ENCODE peak calls at places on chromosome 6, in four cellular contexts. V, H, P and X are unnamed samples.

GRCh38 chr6:136628996-136629395 is 78.8 kb upstream of the MAP7 start:
- DNase-seq in H (no peak), P (no peak), V (no peak), X (no peak)

GRCh38 chr6:155061381-155061780 is 66.3 kb downstream of the TIAM2 start:
- DNase-seq in H (no peak), V (no peak), P (no peak), X (no peak)

GRCh38 chr6:139640453-139640852 is 266.0 kb upstream of the CITED2 start:
- DNase-seq in P (no peak), V (no peak), H (no peak), X (no peak)

GRCh38 chr6:150741633-150742200 is 123.8 kb upstream of the MTHFD1L start:
- DNase-seq in H (no peak), V (no peak), P (no peak), X (no peak)

GRCh38 chr6:33668914-33669313 is 42.6 kb downstream of the UQCC2 start:
- DNase-seq in H (no peak), V (no peak), P (no peak), X (no peak)

GRCh38 chr6:103855750-103856149 is 1004.0 kb downstream of the HACE1 start:
- DNase-seq in P (no peak), V (no peak), H (no peak), X (no peak)

GRCh38 chr6:36979343-36979742 is 6.7 kb downstream of the MTCH1 start:
- DNase-seq in V (no peak), P (no peak), H (no peak), X (no peak)

GRCh38 chr6:40355532-40355931 is 231.6 kb downstream of the LRFN2 start:
- DNase-seq in V (no peak), P (peak; percentile 22), H (no peak), X (peak; percentile 46)

GRCh38 chr6:111737065-111737521 is 131.4 kb upstream of the TRAF3IP2 start:
- DNase-seq in V (no peak), H (no peak), P (no peak), X (no peak)

GRCh38 chr6:40763001-40763400 is 175.8 kb upstream of the LRFN2 start:
- DNase-seq in V (no peak), P (no peak), H (peak; percentile 62), X (no peak)

GRCh38 chr6:140857734-140858380 is 1274.9 kb upstream of the GJE1 start:
- DNase-seq in H (no peak), P (no peak), V (no peak), X (no peak)

GRCh38 chr6:107323133-107323785 is 136.1 kb downstream of the PDSS2 start:
- DNase-seq in H (no peak), V (no peak), P (no peak), X (no peak)

GRCh38 chr6:106194949-106195919 is 109.1 kb downstream of the PRDM1 start:
- DNase-seq in V (no peak), P (no peak), H (no peak), X (no peak)

GRCh38 chr6:11380549-11380948 is 148.1 kb upstream of the NEDD9 start:
- DNase-seq in P (no peak), V (no peak), H (no peak), X (no peak)

GRCh38 chr6:34979218-34979617 is 90.2 kb downstream of the ANKS1A start:
- DNase-seq in H (no peak), P (no peak), V (no peak), X (no peak)

GRCh38 chr6:9825526-9825925 is 589.3 kb downstream of the TFAP2A start:
- DNase-seq in P (no peak), V (no peak), H (no peak), X (no peak)

GRCh38 chr6:93417421-93417996 is 1.9 kb downstream of the EPHA7 start:
- DNase-seq in V (no peak), P (no peak), H (no peak), X (no peak)

GRCh38 chr6:62283828-62284411 is 2.1 kb downstream of the KHDRBS2 start:
- DNase-seq in P (no peak), H (no peak), V (peak; percentile 9), X (no peak)

GRCh38 chr6:29995346-29995777 is 53.0 kb downstream of the HLA-A start:
- DNase-seq in P (no peak), H (no peak), V (no peak), X (peak; percentile 60)

GRCh38 chr6:119533603-119534279 is 184.2 kb upstream of the MAN1A1 start:
- DNase-seq in V (no peak), P (no peak), H (no peak), X (no peak)

GRCh38 chr6:129516787-129517186 is 193.2 kb downstream of the ARHGAP18 start:
- DNase-seq in V (no peak), H (no peak), P (no peak), X (no peak)

GRCh38 chr6:69116658-69117057 is 481.6 kb downstream of the ADGRB3 start:
- DNase-seq in V (no peak), P (no peak), H (no peak), X (no peak)

GRCh38 chr6:9783567-9783966 is 631.3 kb downstream of the TFAP2A start:
- DNase-seq in H (no peak), V (no peak), P (no peak), X (no peak)

GRCh38 chr6:42451595-42452170 is at the start of gene TRERF1:
- DNase-seq in P (no peak), V (peak; percentile 33), H (peak; percentile 38), X (peak; percentile 86)

DNA sequence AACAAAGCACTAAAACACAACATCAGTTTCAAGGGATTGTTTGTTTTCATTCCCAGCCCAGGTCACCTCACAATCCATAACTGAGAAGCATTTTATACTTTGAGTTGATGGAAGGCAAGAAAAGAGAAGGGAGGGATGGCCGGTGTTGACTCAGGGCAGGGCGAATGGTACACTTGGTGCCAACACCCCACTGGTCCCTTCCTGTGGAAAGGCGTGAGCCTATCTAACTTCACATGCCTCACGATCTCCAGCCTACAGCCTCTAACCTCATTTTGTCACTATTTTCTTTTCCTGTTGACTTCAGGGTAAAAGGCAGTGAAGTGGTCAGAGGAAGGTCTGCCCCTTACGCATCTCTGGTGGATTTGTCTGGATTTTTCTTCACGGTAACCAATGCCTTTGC is 53.5 kb upstream of the SASH1 start:
- DNase-seq in H (no peak), P (no peak), V (no peak), X (no peak)
- TF ChIP-seq CTCF in H (no peak), P (no peak), V (no peak), X (no peak)

GRCh38 chr6:12480379-12480778 is 190.2 kb downstream of the EDN1 start:
- DNase-seq in P (no peak), V (no peak), H (no peak), X (no peak)

GRCh38 chr6:12481292-12481691 is 191.1 kb downstream of the EDN1 start:
- DNase-seq in H (no peak), P (no peak), V (no peak), X (no peak)

GRCh38 chr6:12483712-12484111 is 193.6 kb downstream of the EDN1 start:
- DNase-seq in V (no peak), P (no peak), H (no peak), X (no peak)

GRCh38 chr6:12484519-12484918 is 194.4 kb downstream of the EDN1 start:
- DNase-seq in H (no peak), P (no peak), V (no peak), X (no peak)

GRCh38 chr6:12482386-12482785 is 192.2 kb downstream of the EDN1 start:
- DNase-seq in V (no peak), H (no peak), P (no peak), X (no peak)
- TF ChIP-seq CTCF in V (peak; percentile 37), H (no peak), P (no peak), X (no peak)

DNA sequence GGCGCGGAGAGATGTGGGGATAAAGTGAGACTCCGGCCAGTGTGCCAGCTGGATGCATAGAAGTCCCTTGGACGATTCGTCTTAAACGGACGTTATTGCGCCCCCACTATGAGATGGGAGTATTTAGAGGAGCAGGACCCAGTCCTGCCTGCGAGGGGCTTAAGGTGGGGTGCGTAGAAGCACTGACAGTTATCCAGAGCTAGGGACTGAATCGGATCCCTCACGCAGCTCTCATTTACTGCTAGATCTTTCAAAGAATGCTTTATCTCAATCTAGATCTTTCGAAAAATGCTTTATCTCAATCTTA is 648 bp downstream of the NT5E start:
- DNase-seq in V (no peak), H (no peak), P (no peak), X (no peak)
- TF ChIP-seq CTCF in V (no peak), H (no peak), P (no peak), X (peak; percentile 14)

GRCh38 chr6:621916-622315 is 35.0 kb downstream of the HUS1B start:
- DNase-seq in V (no peak), H (no peak), P (no peak), X (no peak)

GRCh38 chr6:628772-629171 is 28.1 kb downstream of the HUS1B start:
- DNase-seq in P (no peak), H (no peak), V (no peak), X (no peak)

GRCh38 chr6:622462-622861 is 34.4 kb downstream of the HUS1B start:
- DNase-seq in P (no peak), H (no peak), V (no peak), X (no peak)

GRCh38 chr6:626236-626635 is 30.7 kb downstream of the HUS1B start:
- DNase-seq in H (no peak), V (no peak), P (no peak), X (no peak)

GRCh38 chr6:624979-625378 is 31.9 kb downstream of the HUS1B start:
- DNase-seq in H (no peak), P (no peak), V (no peak), X (no peak)
- TF ChIP-seq CTCF in H (peak; percentile 50), P (no peak), V (no peak), X (peak; percentile 56)